ENCODE peak calls at places on chromosomes 13 and 19, in eight cellular contexts. P, T, N, S, D, B, L and J are unnamed samples.

GRCh38 chr19:13984186-13984585 is 21.9 kb downstream of the RFX1 start:
- DNase-seq in L (peak; percentile 33), N (no peak), B (no peak), D (no peak), T (no peak), S (no peak), P (no peak), J (no peak)

GRCh38 chr13:112825875-112826274 is 136.0 kb downstream of the ATP11A start:
- DNase-seq in S (no peak), T (no peak), L (no peak), B (no peak), P (no peak), N (no peak), D (no peak), J (no peak)

GRCh38 chr13:45544520-45544919 is 71.0 kb downstream of the ERICH6B start:
- DNase-seq in L (no peak), D (no peak), N (no peak), S (no peak), B (no peak), P (no peak), T (no peak), J (no peak)

GRCh38 chr19:32708457-32708856 is 11.1 kb upstream of the TDRD12 start:
- DNase-seq in P (no peak), N (no peak), B (no peak), S (no peak), D (no peak), T (peak; percentile 9), L (no peak), J (no peak)

GRCh38 chr19:14544977-14545715 is 15.8 kb downstream of the TECR start:
- DNase-seq in B (no peak), P (peak; percentile 33), S (no peak), L (no peak), N (peak; percentile 53), D (no peak), T (peak; percentile 46), J (no peak)

GRCh38 chr19:33339750-33340029 is 33.8 kb upstream of the CEBPG start:
- DNase-seq in N (no peak), B (no peak), D (no peak), P (no peak), S (no peak), T (no peak), L (no peak), J (no peak)

GRCh38 chr19:2603320-2603719 is 99.2 kb downstream of the GNG7 start:
- DNase-seq in T (peak; percentile 50), N (peak; percentile 47), B (no peak), S (no peak), D (no peak), L (peak; percentile 58), P (peak; percentile 92), J (peak; percentile 76)

GRCh38 chr13:28659611-28659970 is 661 bp downstream of the POMP start:
- DNase-seq in D (no peak), L (no peak), P (peak; percentile 70), T (peak; percentile 77), B (peak; percentile 29), S (no peak), N (no peak), J (peak; percentile 74)

GRCh38 chr13:23509781-23510543 is 60.2 kb upstream of the TNFRSF19 start:
- DNase-seq in B (no peak), P (peak; percentile 78), L (no peak), S (no peak), D (no peak), N (no peak), T (peak; percentile 85), J (peak; percentile 55)

GRCh38 chr19:39224910-39225309 is 19.9 kb downstream of the IFNL3 start:
- DNase-seq in L (peak; percentile 44), T (no peak), S (no peak), D (no peak), N (no peak), B (no peak), P (no peak), J (no peak)
- TF ChIP-seq CTCF in L (peak; percentile 28), T (no peak), S (no peak), D (peak; percentile 37), N (no peak), B (peak; percentile 12), P (no peak), J (no peak)

DNA sequence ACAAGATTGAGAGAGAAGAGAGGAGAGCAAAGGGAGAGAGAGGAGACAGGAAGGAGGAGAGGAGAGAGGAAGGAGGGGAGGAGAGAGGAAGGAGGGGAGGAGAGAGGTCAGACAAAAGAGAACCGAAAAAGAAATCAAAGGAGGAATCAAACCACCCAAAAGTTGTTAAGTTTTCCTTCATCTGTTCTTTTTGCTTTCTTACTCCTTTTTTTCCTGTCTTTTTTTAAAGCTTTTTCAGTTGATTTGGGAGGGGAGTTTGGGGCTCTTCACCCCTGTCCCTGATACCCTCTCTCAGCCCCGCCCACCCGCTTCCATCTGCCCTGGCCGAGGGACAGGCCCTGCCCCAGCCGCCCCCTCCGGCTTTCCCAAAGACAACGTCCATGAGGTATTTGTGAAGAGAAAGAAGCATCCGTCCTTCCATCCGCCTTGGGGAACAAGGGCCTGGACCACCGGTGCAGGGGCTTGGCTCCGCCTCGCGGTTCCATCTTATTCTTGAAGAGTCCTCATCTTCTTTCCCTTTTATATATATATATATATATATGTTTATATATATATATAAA is 13.3 kb downstream of the ZNF574 start:
- DNase-seq in D (no peak), B (no peak), T (no peak), N (no peak), S (no peak), L (no peak), P (no peak), J (peak; percentile 31)
- H3K4me3 ChIP-seq in D (no peak overlapping the region), B (no peak overlapping the region), T (no peak overlapping the region), N (no peak overlapping the region), S (no peak overlapping the region), L (no peak overlapping the region), P (no peak overlapping the region), J (no peak overlapping the region)

GRCh38 chr19:4688587-4688986 is 18.4 kb upstream of the MYDGF start:
- DNase-seq in P (no peak), B (no peak), S (no peak), T (no peak), D (no peak), L (no peak), N (no peak), J (no peak)

GRCh38 chr19:4689403-4689802 is 19.3 kb upstream of the MYDGF start:
- DNase-seq in N (no peak), P (no peak), T (no peak), S (no peak), B (no peak), D (no peak), L (no peak), J (no peak)

GRCh38 chr19:4691383-4691782 is 21.2 kb upstream of the MYDGF start:
- DNase-seq in B (no peak), S (peak; percentile 37), L (no peak), N (no peak), D (no peak), P (no peak), T (no peak), J (no peak)

GRCh38 chr19:4692275-4693077 is 22.3 kb upstream of the MYDGF start:
- DNase-seq in T (no peak), L (no peak), B (no peak), N (no peak), S (no peak), P (no peak), D (no peak), J (no peak)

DNA sequence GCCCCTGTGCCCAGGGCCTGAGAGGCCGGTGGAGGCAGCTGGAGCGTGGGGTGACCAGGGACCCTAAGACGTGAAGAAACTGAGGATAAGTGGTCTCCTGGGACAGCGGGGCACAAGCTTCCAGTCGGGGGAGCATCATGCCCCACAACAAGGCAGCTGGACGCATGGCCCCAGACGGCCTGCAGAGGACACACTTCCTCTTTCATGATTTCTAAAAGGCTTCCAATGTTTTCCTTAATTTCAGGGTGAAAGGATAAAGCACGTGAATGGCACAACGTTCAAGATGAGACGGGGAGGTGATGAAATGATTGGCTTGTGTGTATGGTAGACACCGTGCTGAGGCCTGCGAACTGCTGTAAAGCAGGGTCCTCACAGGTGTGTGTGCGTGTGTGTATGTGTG is 20.2 kb upstream of the MYDGF start:
- DNase-seq in D (no peak), P (no peak), N (no peak), T (no peak), L (no peak), S (no peak), B (no peak), J (no peak)
- TF ChIP-seq CTCF in D (no peak), P (no peak), N (no peak), T (peak; percentile 33), L (no peak), S (no peak), B (no peak), J (no peak)

GRCh38 chr19:44539991-44540390 is 10.5 kb upstream of the CEACAM20 start:
- DNase-seq in B (no peak), P (no peak), D (no peak), T (no peak), L (no peak), S (no peak), N (no peak), J (no peak)

GRCh38 chr19:44544031-44544430 is 14.6 kb upstream of the CEACAM20 start:
- DNase-seq in T (no peak), L (no peak), D (no peak), B (no peak), S (no peak), N (no peak), P (no peak), J (no peak)

GRCh38 chr19:44539236-44539819 is 9.9 kb upstream of the CEACAM20 start:
- DNase-seq in B (no peak), L (no peak), S (no peak), N (no peak), T (peak; percentile 4), D (no peak), P (peak; percentile 22), J (peak; percentile 57)

GRCh38 chr19:44540736-44541135 is 11.3 kb upstream of the CEACAM20 start:
- DNase-seq in B (no peak), N (no peak), L (no peak), S (no peak), D (no peak), T (no peak), P (no peak), J (no peak)

DNA sequence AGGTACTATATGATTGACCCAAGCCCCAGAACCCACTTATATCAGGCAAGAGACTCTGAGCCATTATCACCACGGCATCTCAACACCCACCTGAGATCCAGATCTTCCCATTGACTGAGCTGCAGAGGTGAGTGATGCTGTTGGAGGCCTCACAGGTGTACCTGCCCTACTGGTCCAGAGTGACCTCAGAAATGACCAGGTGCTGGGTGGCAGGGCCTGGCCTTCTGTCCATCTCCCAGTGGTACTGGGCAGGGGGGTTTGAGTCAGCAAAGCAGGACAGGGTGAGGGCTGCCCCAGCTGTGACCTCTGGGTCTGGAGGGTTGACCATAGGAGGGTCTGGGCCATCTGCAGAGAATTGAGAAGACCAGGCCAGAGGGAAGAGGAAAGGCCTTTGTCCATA is 13.2 kb upstream of the CEACAM20 start:
- DNase-seq in N (no peak), T (no peak), D (no peak), P (no peak), S (no peak), B (no peak), L (no peak), J (no peak)
- H3K4me3 ChIP-seq in N (no peak overlapping the region), T (no peak overlapping the region), D (no peak overlapping the region), P (no peak overlapping the region), S (no peak overlapping the region), B (no peak overlapping the region), L (no peak overlapping the region), J (no peak overlapping the region)